ENCODE peak calls at places on chromosomes 3 and 15, in nine cellular contexts. One of them, this sample, is unnamed.

GRCh38 chr3:123635220-123635619 is 50.4 kb upstream of the HACD2 start:
- DNase-seq in cardiac muscle cell: no peak
- DNase-seq in AG20443: no peak
- DNase-seq in tibial artery: no peak
- DNase-seq in effector memory CD4-positive, alpha-beta T cell: no peak
- DNase-seq in PC-9: peak
- DNase-seq in naive B cell: no peak
- DNase-seq in GM10248: no peak
- DNase-seq in H9: no peak
- DNase-seq in this sample: no peak

GRCh38 chr3:149534671-149535394 is 60.3 kb downstream of the TM4SF4 start:
- DNase-seq in cardiac muscle cell: peak
- DNase-seq in AG20443: peak
- DNase-seq in tibial artery: no peak
- DNase-seq in effector memory CD4-positive, alpha-beta T cell: no peak
- DNase-seq in PC-9: no peak
- DNase-seq in naive B cell: no peak
- DNase-seq in GM10248: no peak
- DNase-seq in H9: no peak
- DNase-seq in this sample: no peak

GRCh38 chr3:54358969-54359648 is 236.8 kb downstream of the CACNA2D3 start:
- DNase-seq in cardiac muscle cell: no peak
- DNase-seq in AG20443: no peak
- DNase-seq in tibial artery: no peak
- DNase-seq in effector memory CD4-positive, alpha-beta T cell: no peak
- DNase-seq in PC-9: no peak
- DNase-seq in naive B cell: no peak
- DNase-seq in GM10248: no peak
- DNase-seq in H9: no peak
- DNase-seq in this sample: no peak

GRCh38 chr3:195251336-195252065 is 19.5 kb downstream of the XXYLT1 start:
- DNase-seq in cardiac muscle cell: no peak
- DNase-seq in AG20443: peak
- DNase-seq in tibial artery: no peak
- DNase-seq in effector memory CD4-positive, alpha-beta T cell: no peak
- DNase-seq in PC-9: no peak
- DNase-seq in naive B cell: no peak
- DNase-seq in GM10248: peak
- DNase-seq in H9: no peak
- DNase-seq in this sample: no peak

GRCh38 chr15:80423215-80423614 is 19.0 kb downstream of the ARNT2 start:
- DNase-seq in cardiac muscle cell: peak
- DNase-seq in AG20443: no peak
- DNase-seq in tibial artery: no peak
- DNase-seq in effector memory CD4-positive, alpha-beta T cell: no peak
- DNase-seq in PC-9: no peak
- DNase-seq in naive B cell: no peak
- DNase-seq in GM10248: no peak
- DNase-seq in H9: no peak
- DNase-seq in this sample: no peak

GRCh38 chr3:95815828-95816227 is 998.6 kb upstream of the EPHA6 start:
- DNase-seq in cardiac muscle cell: no peak
- DNase-seq in AG20443: no peak
- DNase-seq in tibial artery: no peak
- DNase-seq in effector memory CD4-positive, alpha-beta T cell: no peak
- DNase-seq in PC-9: no peak
- DNase-seq in naive B cell: no peak
- DNase-seq in GM10248: no peak
- DNase-seq in H9: no peak
- DNase-seq in this sample: no peak

GRCh38 chr3:152870027-152870426 is 35.1 kb downstream of the P2RY1 start:
- DNase-seq in cardiac muscle cell: no peak
- DNase-seq in AG20443: no peak
- DNase-seq in tibial artery: no peak
- DNase-seq in effector memory CD4-positive, alpha-beta T cell: no peak
- DNase-seq in PC-9: no peak
- DNase-seq in naive B cell: no peak
- DNase-seq in GM10248: no peak
- DNase-seq in H9: no peak
- DNase-seq in this sample: no peak

GRCh38 chr3:57060089-57060829 is at the start of gene SPATA12:
- DNase-seq in cardiac muscle cell: peak
- DNase-seq in AG20443: peak
- DNase-seq in tibial artery: peak
- DNase-seq in effector memory CD4-positive, alpha-beta T cell: no peak
- DNase-seq in PC-9: peak
- DNase-seq in naive B cell: no peak
- DNase-seq in GM10248: no peak
- DNase-seq in H9: peak
- DNase-seq in this sample: peak

GRCh38 chr3:62134061-62134496 is 239.3 kb downstream of the FEZF2 start:
- DNase-seq in cardiac muscle cell: peak
- DNase-seq in AG20443: peak
- DNase-seq in tibial artery: peak
- DNase-seq in effector memory CD4-positive, alpha-beta T cell: no peak
- DNase-seq in PC-9: peak
- DNase-seq in naive B cell: no peak
- DNase-seq in GM10248: no peak
- DNase-seq in H9: no peak
- DNase-seq in this sample: no peak

GRCh38 chr3:196800742-196801141 is 61.1 kb downstream of the PAK2 start:
- DNase-seq in cardiac muscle cell: no peak
- DNase-seq in AG20443: no peak
- DNase-seq in tibial artery: no peak
- DNase-seq in effector memory CD4-positive, alpha-beta T cell: no peak
- DNase-seq in PC-9: no peak
- DNase-seq in naive B cell: no peak
- DNase-seq in GM10248: no peak
- DNase-seq in H9: no peak
- DNase-seq in this sample: no peak

GRCh38 chr15:67927501-67928156 is 87.8 kb upstream of the RNU6-1 start:
- DNase-seq in cardiac muscle cell: peak
- DNase-seq in AG20443: peak
- DNase-seq in tibial artery: peak
- DNase-seq in effector memory CD4-positive, alpha-beta T cell: no peak
- DNase-seq in PC-9: no peak
- DNase-seq in naive B cell: no peak
- DNase-seq in GM10248: no peak
- DNase-seq in H9: no peak
- DNase-seq in this sample: no peak

GRCh38 chr15:66966256-66966655 is 99.1 kb upstream of the SMAD3 start:
- DNase-seq in cardiac muscle cell: no peak
- DNase-seq in AG20443: no peak
- DNase-seq in tibial artery: no peak
- DNase-seq in effector memory CD4-positive, alpha-beta T cell: no peak
- DNase-seq in PC-9: no peak
- DNase-seq in naive B cell: no peak
- DNase-seq in GM10248: no peak
- DNase-seq in H9: no peak
- DNase-seq in this sample: no peak

GRCh38 chr15:39315200-39315599 is 265.7 kb upstream of the THBS1 start:
- DNase-seq in cardiac muscle cell: no peak
- DNase-seq in AG20443: no peak
- DNase-seq in tibial artery: no peak
- DNase-seq in effector memory CD4-positive, alpha-beta T cell: no peak
- DNase-seq in PC-9: no peak
- DNase-seq in naive B cell: no peak
- DNase-seq in GM10248: no peak
- DNase-seq in H9: no peak
- DNase-seq in this sample: no peak

GRCh38 chr3:37458162-37458895 is 283.9 kb upstream of the LRRFIP2 start:
- DNase-seq in cardiac muscle cell: peak
- DNase-seq in AG20443: no peak
- DNase-seq in tibial artery: peak
- DNase-seq in effector memory CD4-positive, alpha-beta T cell: no peak
- DNase-seq in PC-9: no peak
- DNase-seq in naive B cell: no peak
- DNase-seq in GM10248: no peak
- DNase-seq in H9: no peak
- DNase-seq in this sample: no peak

GRCh38 chr3:181210275-181210674 is 220.7 kb upstream of the DNAJC19 start:
- DNase-seq in cardiac muscle cell: peak
- DNase-seq in AG20443: no peak
- DNase-seq in tibial artery: no peak
- DNase-seq in effector memory CD4-positive, alpha-beta T cell: no peak
- DNase-seq in PC-9: no peak
- DNase-seq in naive B cell: no peak
- DNase-seq in GM10248: no peak
- DNase-seq in H9: no peak
- DNase-seq in this sample: no peak

GRCh38 chr3:111989061-111989678 is 9.6 kb upstream of the TAGLN3 start:
- DNase-seq in cardiac muscle cell: peak
- DNase-seq in AG20443: peak
- DNase-seq in tibial artery: no peak
- DNase-seq in effector memory CD4-positive, alpha-beta T cell: no peak
- DNase-seq in PC-9: peak
- DNase-seq in naive B cell: peak
- DNase-seq in GM10248: peak
- DNase-seq in H9: no peak
- DNase-seq in this sample: peak

GRCh38 chr15:49610166-49610918 is 10.3 kb downstream of the FAM227B start:
- DNase-seq in cardiac muscle cell: peak
- DNase-seq in AG20443: no peak
- DNase-seq in tibial artery: no peak
- DNase-seq in effector memory CD4-positive, alpha-beta T cell: no peak
- DNase-seq in PC-9: no peak
- DNase-seq in naive B cell: no peak
- DNase-seq in GM10248: no peak
- DNase-seq in H9: no peak
- DNase-seq in this sample: no peak

GRCh38 chr3:123732447-123732846 is 147.6 kb upstream of the HACD2 start:
- DNase-seq in cardiac muscle cell: no peak
- DNase-seq in AG20443: no peak
- DNase-seq in tibial artery: no peak
- DNase-seq in effector memory CD4-positive, alpha-beta T cell: no peak
- DNase-seq in PC-9: peak
- DNase-seq in naive B cell: no peak
- DNase-seq in GM10248: no peak
- DNase-seq in H9: no peak
- DNase-seq in this sample: no peak

GRCh38 chr15:41557673-41558399 is 1.2 kb upstream of the TYRO3 start:
- DNase-seq in cardiac muscle cell: peak
- DNase-seq in AG20443: peak
- DNase-seq in tibial artery: peak
- DNase-seq in effector memory CD4-positive, alpha-beta T cell: peak
- DNase-seq in PC-9: no peak
- DNase-seq in naive B cell: peak
- DNase-seq in GM10248: peak
- DNase-seq in H9: peak
- DNase-seq in this sample: peak

GRCh38 chr3:166304509-166305063 is 467.4 kb upstream of the BCHE start:
- DNase-seq in cardiac muscle cell: no peak
- DNase-seq in AG20443: no peak
- DNase-seq in tibial artery: no peak
- DNase-seq in effector memory CD4-positive, alpha-beta T cell: no peak
- DNase-seq in PC-9: no peak
- DNase-seq in naive B cell: no peak
- DNase-seq in GM10248: no peak
- DNase-seq in H9: no peak
- DNase-seq in this sample: no peak

GRCh38 chr3:38026856-38027255 is 2.6 kb downstream of the PLCD1 start:
- DNase-seq in cardiac muscle cell: no peak
- DNase-seq in AG20443: no peak
- DNase-seq in tibial artery: no peak
- DNase-seq in effector memory CD4-positive, alpha-beta T cell: no peak
- DNase-seq in PC-9: no peak
- DNase-seq in naive B cell: no peak
- DNase-seq in GM10248: no peak
- DNase-seq in H9: no peak
- DNase-seq in this sample: no peak

GRCh38 chr3:34046154-34046553 is 247.7 kb downstream of the PDCD6IP start:
- DNase-seq in cardiac muscle cell: no peak
- DNase-seq in AG20443: no peak
- DNase-seq in tibial artery: no peak
- DNase-seq in effector memory CD4-positive, alpha-beta T cell: no peak
- DNase-seq in PC-9: no peak
- DNase-seq in naive B cell: no peak
- DNase-seq in GM10248: no peak
- DNase-seq in H9: no peak
- DNase-seq in this sample: no peak

GRCh38 chr15:45201557-45202246 is 13.9 kb upstream of the SHF start:
- DNase-seq in cardiac muscle cell: no peak
- DNase-seq in AG20443: no peak
- DNase-seq in tibial artery: no peak
- DNase-seq in effector memory CD4-positive, alpha-beta T cell: no peak
- DNase-seq in PC-9: no peak
- DNase-seq in naive B cell: no peak
- DNase-seq in GM10248: no peak
- DNase-seq in H9: no peak
- DNase-seq in this sample: no peak

GRCh38 chr3:66593978-66594377 is 93.2 kb upstream of the LRIG1 start:
- DNase-seq in cardiac muscle cell: peak
- DNase-seq in AG20443: no peak
- DNase-seq in tibial artery: no peak
- DNase-seq in effector memory CD4-positive, alpha-beta T cell: no peak
- DNase-seq in PC-9: peak
- DNase-seq in naive B cell: no peak
- DNase-seq in GM10248: no peak
- DNase-seq in H9: no peak
- DNase-seq in this sample: peak

GRCh38 chr15:51195459-51195858 is 100.8 kb upstream of the TNFAIP8L3 start:
- DNase-seq in cardiac muscle cell: peak
- DNase-seq in AG20443: no peak
- DNase-seq in tibial artery: no peak
- DNase-seq in effector memory CD4-positive, alpha-beta T cell: no peak
- DNase-seq in PC-9: no peak
- DNase-seq in naive B cell: no peak
- DNase-seq in GM10248: no peak
- DNase-seq in H9: no peak
- DNase-seq in this sample: no peak

GRCh38 chr15:69559440-69560215 is 107.0 kb downstream of the RPLP1 start:
- DNase-seq in cardiac muscle cell: peak
- DNase-seq in AG20443: peak
- DNase-seq in tibial artery: no peak
- DNase-seq in effector memory CD4-positive, alpha-beta T cell: no peak
- DNase-seq in PC-9: no peak
- DNase-seq in naive B cell: no peak
- DNase-seq in GM10248: no peak
- DNase-seq in H9: no peak
- DNase-seq in this sample: no peak

GRCh38 chr3:185959609-185960517 is 22.0 kb upstream of the TRA2B start:
- DNase-seq in cardiac muscle cell: peak
- DNase-seq in AG20443: peak
- DNase-seq in tibial artery: no peak
- DNase-seq in effector memory CD4-positive, alpha-beta T cell: no peak
- DNase-seq in PC-9: peak
- DNase-seq in naive B cell: no peak
- DNase-seq in GM10248: no peak
- DNase-seq in H9: no peak
- DNase-seq in this sample: no peak

GRCh38 chr15:77058468-77058867 is 12.4 kb downstream of the TSPAN3 start:
- DNase-seq in cardiac muscle cell: no peak
- DNase-seq in AG20443: no peak
- DNase-seq in tibial artery: no peak
- DNase-seq in effector memory CD4-positive, alpha-beta T cell: no peak
- DNase-seq in PC-9: no peak
- DNase-seq in naive B cell: no peak
- DNase-seq in GM10248: no peak
- DNase-seq in H9: no peak
- DNase-seq in this sample: no peak

GRCh38 chr15:69493406-69493805 is 40.8 kb downstream of the RPLP1 start:
- DNase-seq in cardiac muscle cell: no peak
- DNase-seq in AG20443: no peak
- DNase-seq in tibial artery: no peak
- DNase-seq in effector memory CD4-positive, alpha-beta T cell: no peak
- DNase-seq in PC-9: no peak
- DNase-seq in naive B cell: no peak
- DNase-seq in GM10248: no peak
- DNase-seq in H9: no peak
- DNase-seq in this sample: no peak

GRCh38 chr15:70856884-70857546 is 3.1 kb upstream of the LARP6 start:
- DNase-seq in cardiac muscle cell: peak
- DNase-seq in AG20443: peak
- DNase-seq in tibial artery: peak
- DNase-seq in effector memory CD4-positive, alpha-beta T cell: no peak
- DNase-seq in PC-9: peak
- DNase-seq in naive B cell: no peak
- DNase-seq in GM10248: no peak
- DNase-seq in H9: no peak
- DNase-seq in this sample: peak

GRCh38 chr3:195147649-195148121 is 123.3 kb downstream of the XXYLT1 start:
- DNase-seq in cardiac muscle cell: peak
- DNase-seq in AG20443: peak
- DNase-seq in tibial artery: no peak
- DNase-seq in effector memory CD4-positive, alpha-beta T cell: no peak
- DNase-seq in PC-9: no peak
- DNase-seq in naive B cell: peak
- DNase-seq in GM10248: peak
- DNase-seq in H9: no peak
- DNase-seq in this sample: no peak

This sample was measured in GM04503.